ENCODE peak calls at places on chromosomes 16 and 17, in eight cellular contexts. X is body of pancreas, U is heart left ventricle, Y is A549, E is ovary, O is uterus, Z is spleen, P is IMR-90. V is an unnamed sample.

GRCh38 chr16:66933776-66934137 is 445 bp downstream of the CIAO2B start:
- DNase-seq in U (no peak), O (no peak), E (no peak), X (no peak), Z (no peak), P (peak), Y (peak), V (no peak)

GRCh38 chr17:48052956-48053757 is 5.0 kb downstream of the NFE2L1 start:
- DNase-seq in U (peak), O (peak), E (peak), P (peak), Z (peak), Y (no peak), X (peak), V (peak)

GRCh38 chr17:66459811-66460270 is 157.4 kb downstream of the PRKCA start:
- DNase-seq in Y (peak), E (peak), X (peak), Z (no peak), P (peak), U (peak), O (peak), V (peak)

GRCh38 chr17:7894226-7894625 is 5.6 kb downstream of the CHD3 start:
- DNase-seq in O (no peak), U (no peak), P (no peak), Z (no peak), E (no peak), Y (no peak), X (no peak), V (no peak)

GRCh38 chr17:45222994-45223540 is 1.4 kb downstream of the FMNL1 start:
- DNase-seq in E (no peak), Y (no peak), Z (peak), O (no peak), X (no peak), U (peak), P (no peak), V (no peak)

GRCh38 chr17:60989846-60990245 is 312.2 kb downstream of the BCAS3 start:
- DNase-seq in X (no peak), U (no peak), E (no peak), Y (no peak), P (no peak), Z (no peak), O (no peak), V (no peak)

GRCh38 chr16:57728336-57729181 is 7.0 kb upstream of the KATNB1 start:
- DNase-seq in E (no peak), U (no peak), P (no peak), Z (peak), X (no peak), Y (no peak), O (no peak), V (no peak)

GRCh38 chr17:48526986-48527741 is 3.6 kb downstream of the HOXB1 start:
- DNase-seq in X (no peak), Z (no peak), E (no peak), O (no peak), U (no peak), Y (no peak), P (no peak), V (no peak)

GRCh38 chr16:3266873-3267537 is 10.6 kb upstream of the MEFV start:
- DNase-seq in Y (peak), E (no peak), O (no peak), P (peak), U (no peak), Z (no peak), X (no peak), V (peak)

GRCh38 chr17:21171309-21171922 is 42.5 kb downstream of the TMEM11 start:
- DNase-seq in U (no peak), Z (peak), P (no peak), E (no peak), X (no peak), Y (no peak), O (no peak), V (no peak)

GRCh38 chr16:85316321-85316919 is 204.1 kb upstream of the CIBAR2 start:
- DNase-seq in Y (peak), O (no peak), Z (peak), U (peak), X (peak), E (peak), P (peak), V (peak)

GRCh38 chr17:2406271-2406902 is 5.5 kb upstream of the MNT start:
- DNase-seq in O (no peak), Y (no peak), X (peak), E (no peak), Z (no peak), U (no peak), P (no peak), V (peak)

GRCh38 chr16:85402910-85403692 is 210.0 kb upstream of the GSE1 start:
- DNase-seq in E (peak), X (peak), O (peak), Y (no peak), P (peak), Z (peak), U (peak), V (peak)

GRCh38 chr17:6505425-6506142 is 50.8 kb downstream of the PITPNM3 start:
- DNase-seq in O (no peak), X (no peak), E (peak), P (peak), Z (no peak), Y (no peak), U (no peak), V (peak)

GRCh38 chr17:50267074-50267841 is 7.0 kb upstream of the TMEM92 start:
- DNase-seq in O (peak), U (no peak), X (no peak), Y (no peak), E (peak), P (peak), Z (peak), V (peak)

GRCh38 chr17:82313195-82314011 is 4.0 kb downstream of the CD7 start:
- DNase-seq in P (no peak), O (no peak), Y (no peak), E (no peak), Z (no peak), U (no peak), X (no peak), V (no peak)

GRCh38 chr17:37388266-37388665 is 12.5 kb downstream of the C17orf78 start:
- DNase-seq in O (no peak), X (no peak), Y (no peak), U (no peak), Z (no peak), P (peak), E (no peak), V (no peak)

GRCh38 chr17:83161298-83162034 is 82.1 kb downstream of the METRNL start:
- DNase-seq in P (peak), E (peak), U (no peak), Y (no peak), Z (no peak), X (no peak), O (peak), V (peak)

GRCh38 chr17:81336930-81337325 is 41.8 kb upstream of the SLC38A10 start:
- DNase-seq in X (no peak), O (no peak), E (no peak), Z (peak), U (peak), Y (no peak), P (no peak), V (no peak)

GRCh38 chr16:83244057-83244456 is 563.7 kb upstream of the HSBP1 start:
- DNase-seq in U (no peak), P (no peak), O (no peak), X (no peak), Y (no peak), E (no peak), Z (no peak), V (no peak)

GRCh38 chr16:71421911-71422310 is 19.9 kb downstream of the TLE7 start:
- DNase-seq in O (no peak), U (no peak), Y (peak), P (no peak), Z (peak), E (no peak), X (no peak), V (no peak)

GRCh38 chr17:28226563-28226962 is 92.4 kb upstream of the TMEM97 start:
- DNase-seq in P (no peak), O (no peak), E (no peak), U (no peak), Z (peak), X (no peak), Y (no peak), V (peak)

GRCh38 chr17:67475161-67475887 is 98.2 kb downstream of the PITPNC1 start:
- DNase-seq in P (peak), X (peak), Z (peak), Y (peak), U (peak), E (peak), O (peak), V (peak)

DNA sequence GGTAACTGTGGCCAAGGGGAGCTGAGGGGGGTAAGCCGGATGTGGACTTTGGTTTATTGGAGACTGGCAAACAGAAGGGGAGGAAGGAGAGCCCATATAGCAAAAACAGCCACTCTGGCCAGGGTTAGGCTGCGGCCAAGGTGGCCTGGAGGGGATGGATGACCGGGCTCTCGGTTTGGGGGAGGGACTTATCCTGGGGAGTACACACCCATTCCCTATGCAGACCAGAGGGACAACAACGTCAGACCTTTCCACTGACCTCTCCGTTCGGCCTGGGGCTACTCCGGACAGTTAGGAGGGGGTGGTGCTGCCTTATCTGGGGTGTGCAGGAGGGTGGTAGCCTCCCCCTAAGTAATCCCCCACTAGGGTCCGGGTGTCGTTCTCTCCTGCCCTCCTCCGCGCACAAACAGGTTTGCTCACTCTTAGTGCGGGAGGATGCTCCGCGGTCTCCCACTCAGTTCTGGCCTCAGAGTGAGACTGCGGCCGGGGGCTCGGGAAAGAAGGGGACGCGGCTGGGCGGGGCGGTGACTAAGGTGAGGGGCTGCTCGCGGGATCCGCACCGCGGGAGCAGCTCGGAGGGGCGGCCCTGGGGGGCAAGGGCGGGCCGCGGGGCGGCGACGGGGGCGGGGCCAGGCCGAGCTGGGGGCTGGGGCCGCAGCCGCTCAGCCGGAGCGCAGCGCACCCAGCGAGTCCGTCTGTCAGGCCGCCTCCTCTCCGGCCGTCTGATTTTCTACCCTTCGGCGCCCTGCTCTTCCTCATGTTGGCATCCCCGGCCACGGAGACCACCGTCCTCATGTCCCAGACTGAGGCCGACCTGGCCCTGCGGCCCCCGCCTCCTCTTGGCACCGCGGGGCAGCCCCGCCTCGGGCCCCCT is at the start of gene WNK4:
- DNase-seq in O (no peak), X (no peak), E (peak), Z (peak), P (no peak), Y (no peak), U (no peak), V (no peak)
- TF ChIP-seq POLR2A in O (no peak), X (no peak), E (no peak), Z (no peak), P (no peak), Y (no peak), U (no peak), V (no peak)

GRCh38 chr17:75575197-75575596 is 12.4 kb upstream of the MYO15B start:
- DNase-seq in Z (no peak), U (no peak), E (no peak), X (no peak), P (no peak), Y (no peak), O (no peak), V (no peak)

GRCh38 chr17:75575728-75576127 is 11.9 kb upstream of the MYO15B start:
- DNase-seq in X (no peak), Z (no peak), Y (no peak), U (no peak), O (no peak), E (no peak), P (no peak), V (no peak)

GRCh38 chr17:75573994-75574393 is 13.6 kb upstream of the MYO15B start:
- DNase-seq in Z (no peak), U (no peak), O (no peak), P (no peak), X (no peak), Y (no peak), E (no peak), V (no peak)

GRCh38 chr17:75574404-75575093 is 13.1 kb upstream of the MYO15B start:
- DNase-seq in E (no peak), Y (no peak), Z (no peak), X (no peak), U (no peak), P (no peak), O (no peak), V (no peak)

GRCh38 chr17:75576661-75577060 is 10.9 kb upstream of the MYO15B start:
- DNase-seq in O (no peak), Y (no peak), P (no peak), E (no peak), U (no peak), X (no peak), Z (no peak), V (no peak)
- TF ChIP-seq POLR2A in O (no peak), Y (no peak), P (no peak), E (no peak), U (no peak), X (no peak), Z (no peak), V (no peak)

GRCh38 chr16:1993731-1994131 is 4.0 kb downstream of the SYNGR3 start:
- DNase-seq in O (no peak), P (peak), Z (peak), Y (no peak), U (no peak), E (peak), X (no peak), V (no peak)

GRCh38 chr16:1991135-1991551 is 1.4 kb downstream of the SYNGR3 start:
- DNase-seq in O (no peak), P (no peak), X (no peak), U (no peak), Z (peak), Y (no peak), E (no peak), V (no peak)

GRCh38 chr16:1990336-1991134 is 765 bp downstream of the SYNGR3 start:
- DNase-seq in Y (no peak), Z (peak), U (no peak), X (peak), P (no peak), O (no peak), E (no peak), V (no peak)

GRCh38 chr16:1992475-1993292 is 2.9 kb downstream of the SYNGR3 start:
- DNase-seq in P (no peak), U (no peak), O (no peak), Z (no peak), E (peak), Y (no peak), X (no peak), V (no peak)

DNA sequence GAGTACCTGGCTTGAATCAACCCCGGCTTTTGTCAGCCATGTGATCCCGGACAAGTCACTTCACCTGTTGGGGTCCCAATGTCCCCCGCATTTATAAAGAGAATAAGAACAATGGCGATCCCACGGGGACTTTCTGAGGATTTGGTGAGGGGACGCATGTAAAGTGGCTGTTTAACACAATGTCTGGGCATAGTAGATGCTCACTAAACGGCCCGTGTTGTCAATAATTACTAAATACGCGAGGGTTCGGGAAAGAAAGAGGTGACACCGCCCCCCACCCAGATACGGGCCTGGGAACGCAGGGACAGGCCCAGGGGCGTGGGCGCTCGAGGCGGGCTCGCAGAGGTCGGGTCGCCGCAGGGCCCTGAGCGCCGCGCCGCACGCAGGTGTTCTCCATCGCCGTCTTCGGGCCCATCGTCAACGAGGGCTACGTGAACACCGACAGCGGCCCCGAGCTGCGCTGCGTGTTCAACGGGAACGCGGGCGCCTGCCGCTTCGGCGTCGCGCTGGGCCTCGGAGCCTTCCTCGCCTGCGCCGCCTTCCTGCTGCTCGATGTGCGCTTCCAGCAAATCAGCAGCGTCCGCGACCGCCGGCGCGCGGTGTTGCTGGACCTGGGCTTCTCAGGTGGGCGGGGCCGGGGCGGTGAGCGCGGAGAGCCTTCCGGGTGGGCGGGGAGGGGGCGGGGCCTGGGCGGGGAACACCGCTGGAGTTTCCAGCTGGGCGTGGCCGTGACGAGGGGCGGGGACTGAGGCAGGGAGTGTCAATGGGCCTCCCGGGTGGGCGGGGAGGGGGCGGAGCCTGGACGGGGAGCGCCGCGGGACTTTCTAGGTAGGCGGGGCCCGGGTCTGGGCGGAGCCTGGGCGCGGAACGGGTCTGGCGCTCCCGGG is 2.1 kb downstream of the SYNGR3 start:
- DNase-seq in U (peak), O (peak), P (peak), X (peak), E (peak), Z (peak), Y (peak), V (peak)
- TF ChIP-seq POLR2A in U (no peak), O (no peak), P (no peak), X (peak), E (no peak), Z (no peak), Y (no peak), V (no peak)

GRCh38 chr16:30846649-30847402 is 47.1 kb downstream of the BCL7C start:
- DNase-seq in O (no peak), Y (no peak), U (peak), Z (no peak), X (no peak), E (no peak), P (no peak), V (no peak)

GRCh38 chr16:30842971-30843370 is 50.9 kb downstream of the BCL7C start:
- DNase-seq in U (no peak), E (no peak), X (no peak), O (no peak), Y (no peak), Z (no peak), P (no peak), V (no peak)

GRCh38 chr16:30843501-30843900 is 50.4 kb downstream of the BCL7C start:
- DNase-seq in O (no peak), E (no peak), P (no peak), X (no peak), Z (no peak), U (no peak), Y (no peak), V (no peak)

GRCh38 chr16:30844346-30844670 is 49.6 kb downstream of the BCL7C start:
- DNase-seq in O (no peak), U (no peak), X (no peak), E (no peak), Z (no peak), Y (no peak), P (no peak), V (no peak)

GRCh38 chr16:30844671-30845449 is 49.0 kb downstream of the BCL7C start:
- DNase-seq in O (peak), Y (peak), P (peak), Z (no peak), E (peak), U (peak), X (peak), V (peak)
- TF ChIP-seq POLR2A in O (no peak), Y (no peak), P (no peak), Z (no peak), E (no peak), U (no peak), X (no peak), V (no peak)

GRCh38 chr17:14594690-14595089 is 293.8 kb downstream of the HS3ST3B1 start:
- DNase-seq in Z (no peak), O (no peak), E (no peak), P (no peak), X (no peak), U (no peak), Y (no peak), V (no peak)
- TF ChIP-seq POLR2A in Z (no peak), O (no peak), E (no peak), P (no peak), X (no peak), U (no peak), Y (no peak), V (no peak)

GRCh38 chr17:73402466-73402865 is 90.7 kb upstream of the CDC42EP4 start:
- DNase-seq in O (no peak), U (no peak), P (no peak), X (no peak), Y (no peak), E (no peak), Z (peak), V (no peak)
- TF ChIP-seq POLR2A in O (no peak), U (no peak), P (no peak), X (no peak), Y (no peak), E (no peak), Z (no peak), V (no peak)

V was measured in testis.